ENCODE peak calls at places on chromosome 22, in five cellular contexts. H, Q, U, J and E are unnamed samples.

GRCh38 chr22:37197451-37198289 is 9.6 kb upstream of the C1QTNF6 start:
- DNase-seq in U (peak; percentile 72), H (peak; percentile 92), Q (no peak), J (peak; percentile 51), E (no peak)

GRCh38 chr22:24737582-24737981 is 36.9 kb downstream of the PIWIL3 start:
- DNase-seq in H (no peak), U (no peak), J (no peak), Q (no peak), E (peak; percentile 42)

GRCh38 chr22:38112361-38112760 is 1.9 kb upstream of the BAIAP2L2 start:
- DNase-seq in U (peak; percentile 59), Q (no peak), H (no peak), J (no peak), E (no peak)

GRCh38 chr22:19055801-19056200 is 66.4 kb downstream of the DGCR2 start:
- DNase-seq in Q (no peak), U (no peak), J (peak; percentile 20), H (no peak), E (peak; percentile 15)

GRCh38 chr22:44201556-44202129 is 20.9 kb downstream of the PARVG start:
- DNase-seq in J (no peak), H (no peak), Q (no peak), U (no peak), E (no peak)

GRCh38 chr22:43407591-43407990 is 4.2 kb upstream of the MPPED1 start:
- DNase-seq in U (no peak), J (no peak), H (no peak), Q (no peak), E (no peak)

GRCh38 chr22:37144180-37144554 is 5.5 kb downstream of the IL2RB start:
- DNase-seq in U (no peak), H (no peak), J (no peak), Q (no peak), E (no peak)

GRCh38 chr22:17106161-17106784 is 14.9 kb downstream of the TMEM121B start:
- DNase-seq in H (no peak), J (no peak), U (no peak), Q (no peak), E (no peak)

GRCh38 chr22:19182472-19183157 is 4.1 kb upstream of the SLC25A1 start:
- DNase-seq in U (no peak), H (no peak), Q (no peak), J (no peak), E (no peak)

GRCh38 chr22:20916916-20917810 is at the start of gene CRKL:
- DNase-seq in J (peak; percentile 98), Q (peak; percentile 100), U (peak; percentile 98), H (peak; percentile 94), E (peak; percentile 99)

GRCh38 chr22:36659762-36660509 is 43.6 kb downstream of the CACNG2 start:
- DNase-seq in U (peak; percentile 77), H (peak; percentile 91), Q (peak; percentile 89), J (peak; percentile 88), E (peak; percentile 83)

GRCh38 chr22:43745783-43746356 is 66.2 kb downstream of the EFCAB6 start:
- DNase-seq in U (no peak), Q (no peak), J (no peak), H (no peak), E (no peak)

GRCh38 chr22:37234736-37235711 is 9.0 kb downstream of the RAC2 start:
- DNase-seq in U (peak; percentile 10), H (no peak), J (no peak), Q (no peak), E (no peak)

GRCh38 chr22:46515208-46516111 is 22.0 kb downstream of the CELSR1 start:
- DNase-seq in Q (no peak), H (no peak), U (no peak), J (no peak), E (no peak)

GRCh38 chr22:44192811-44193536 is 12.2 kb downstream of the PARVG start:
- DNase-seq in U (no peak), Q (no peak), J (no peak), H (no peak), E (no peak)

GRCh38 chr22:40196628-40197027 is 18.9 kb downstream of the TNRC6B start:
- DNase-seq in U (no peak), J (no peak), H (no peak), Q (no peak), E (no peak)

GRCh38 chr22:25353516-25354445 is 134.3 kb downstream of the CRYBB2 start:
- DNase-seq in U (no peak), H (no peak), J (no peak), Q (no peak), E (peak; percentile 6)

GRCh38 chr22:39300198-39300830 is 19.1 kb downstream of the RPL3 start:
- DNase-seq in U (peak; percentile 42), J (no peak), Q (no peak), H (no peak), E (peak; percentile 63)

GRCh38 chr22:26986051-26986881 is 328.9 kb downstream of the MIAT start:
- DNase-seq in Q (no peak), H (no peak), J (no peak), U (no peak), E (peak; percentile 46)

GRCh38 chr22:37267128-37267587 is 15.2 kb upstream of the CYTH4 start:
- DNase-seq in U (peak; percentile 55), J (peak; percentile 42), Q (peak; percentile 66), H (no peak), E (peak; percentile 91)

GRCh38 chr22:46578824-46579561 is 41.2 kb upstream of the GRAMD4 start:
- DNase-seq in H (no peak), U (peak; percentile 60), Q (peak; percentile 42), J (peak; percentile 57), E (peak; percentile 82)

GRCh38 chr22:38925571-38926041 is 31.8 kb upstream of the APOBEC3A start:
- DNase-seq in J (no peak), Q (no peak), H (no peak), U (no peak), E (no peak)

GRCh38 chr22:20559174-20559760 is 51.9 kb downstream of the MED15 start:
- DNase-seq in J (no peak), H (no peak), U (no peak), Q (no peak), E (no peak)

GRCh38 chr22:19545935-19546207 is 21.7 kb upstream of the CLDN5 start:
- DNase-seq in J (no peak), U (no peak), H (no peak), Q (no peak), E (no peak)

GRCh38 chr22:24992946-24993345 is 40.4 kb downstream of the KIAA1671 start:
- DNase-seq in Q (no peak), H (no peak), U (no peak), J (no peak), E (no peak)

GRCh38 chr22:42214625-42215415 is 55.6 kb downstream of the TCF20 start:
- DNase-seq in J (no peak), U (no peak), H (no peak), Q (no peak), E (no peak)

GRCh38 chr22:37349043-37349814 is 66.9 kb downstream of the CYTH4 start:
- DNase-seq in Q (no peak), H (no peak), J (no peak), U (no peak), E (no peak)

GRCh38 chr22:26635117-26635516 is 13.4 kb downstream of the CRYBA4 start:
- DNase-seq in H (no peak), J (no peak), Q (no peak), U (no peak), E (no peak)

GRCh38 chr22:27842236-27842993 is 40.9 kb upstream of the MN1 start:
- DNase-seq in H (no peak), U (no peak), J (no peak), Q (no peak), E (peak; percentile 8)

GRCh38 chr22:17566776-17567175 is 3.5 kb downstream of the SLC25A18 start:
- DNase-seq in J (no peak), Q (no peak), U (no peak), H (no peak), E (no peak)

GRCh38 chr22:30286813-30287625 is 2.3 kb downstream of the CASTOR1 start:
- DNase-seq in U (peak; percentile 87), H (no peak), J (peak; percentile 80), Q (peak; percentile 76), E (peak; percentile 95)

GRCh38 chr22:17997456-17997855 is 26.9 kb downstream of the MICAL3 start:
- DNase-seq in Q (no peak), J (no peak), H (no peak), U (no peak), E (no peak)

GRCh38 chr22:50531546-50532352 is 1.9 kb upstream of the TYMP start:
- DNase-seq in J (peak; percentile 84), U (peak; percentile 84), H (no peak), Q (no peak), E (peak; percentile 82)
- TF ChIP-seq POLR2A in J (no peak), U (peak; percentile 40), H (no peak), Q (no peak), E (peak; percentile 31)

GRCh38 chr22:48175721-48176120 is 1413.3 kb downstream of the TBC1D22A start:
- DNase-seq in U (no peak), H (no peak), J (no peak), Q (peak; percentile 15), E (peak; percentile 3)
- TF ChIP-seq POLR2AphosphoS5 in U (no peak), H (no peak), J (no peak), Q (no peak), E (no peak)

DNA sequence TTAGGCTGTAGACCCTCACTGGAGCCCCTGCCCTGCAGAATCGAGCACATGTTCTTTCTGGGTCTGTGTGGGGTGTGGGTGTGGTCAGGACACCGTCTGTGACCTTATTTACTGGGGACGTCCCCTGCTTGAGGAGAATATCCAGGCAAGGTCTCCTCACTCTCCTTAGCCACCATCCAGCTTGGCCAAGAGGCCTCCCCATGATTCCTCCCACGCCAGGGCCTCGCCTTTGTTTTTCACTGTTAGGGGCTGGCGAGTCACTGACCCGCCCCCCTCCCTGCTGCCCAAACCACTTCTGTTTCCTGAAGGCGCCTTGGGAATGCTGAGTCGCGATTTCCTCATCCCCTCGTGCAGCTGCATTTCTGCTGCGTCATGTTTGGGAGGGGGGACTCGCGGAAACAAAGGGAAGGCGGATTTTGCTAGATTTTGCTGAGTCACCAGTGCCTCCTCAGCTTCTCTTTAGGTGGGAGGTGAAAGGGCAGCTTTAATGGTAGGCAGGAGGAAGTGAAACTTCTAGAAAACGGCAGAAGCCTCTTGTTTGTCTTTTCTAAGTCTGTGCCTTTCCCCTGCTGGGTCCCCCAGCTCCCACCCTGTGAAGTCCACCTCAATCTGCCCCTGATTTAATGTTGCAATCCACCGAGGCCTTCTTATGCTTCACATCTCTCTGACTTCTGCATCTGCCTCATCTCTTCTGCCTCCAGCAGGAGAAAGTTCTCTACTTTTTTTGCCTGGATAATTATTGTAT is 4.0 kb upstream of the HMOX1 start:
- DNase-seq in H (peak; percentile 83), U (peak; percentile 94), Q (peak; percentile 85), J (peak; percentile 91), E (peak; percentile 97)
- TF ChIP-seq POLR2A in H (no peak), U (no peak), Q (peak; percentile 51), J (no peak), E (no peak)

DNA sequence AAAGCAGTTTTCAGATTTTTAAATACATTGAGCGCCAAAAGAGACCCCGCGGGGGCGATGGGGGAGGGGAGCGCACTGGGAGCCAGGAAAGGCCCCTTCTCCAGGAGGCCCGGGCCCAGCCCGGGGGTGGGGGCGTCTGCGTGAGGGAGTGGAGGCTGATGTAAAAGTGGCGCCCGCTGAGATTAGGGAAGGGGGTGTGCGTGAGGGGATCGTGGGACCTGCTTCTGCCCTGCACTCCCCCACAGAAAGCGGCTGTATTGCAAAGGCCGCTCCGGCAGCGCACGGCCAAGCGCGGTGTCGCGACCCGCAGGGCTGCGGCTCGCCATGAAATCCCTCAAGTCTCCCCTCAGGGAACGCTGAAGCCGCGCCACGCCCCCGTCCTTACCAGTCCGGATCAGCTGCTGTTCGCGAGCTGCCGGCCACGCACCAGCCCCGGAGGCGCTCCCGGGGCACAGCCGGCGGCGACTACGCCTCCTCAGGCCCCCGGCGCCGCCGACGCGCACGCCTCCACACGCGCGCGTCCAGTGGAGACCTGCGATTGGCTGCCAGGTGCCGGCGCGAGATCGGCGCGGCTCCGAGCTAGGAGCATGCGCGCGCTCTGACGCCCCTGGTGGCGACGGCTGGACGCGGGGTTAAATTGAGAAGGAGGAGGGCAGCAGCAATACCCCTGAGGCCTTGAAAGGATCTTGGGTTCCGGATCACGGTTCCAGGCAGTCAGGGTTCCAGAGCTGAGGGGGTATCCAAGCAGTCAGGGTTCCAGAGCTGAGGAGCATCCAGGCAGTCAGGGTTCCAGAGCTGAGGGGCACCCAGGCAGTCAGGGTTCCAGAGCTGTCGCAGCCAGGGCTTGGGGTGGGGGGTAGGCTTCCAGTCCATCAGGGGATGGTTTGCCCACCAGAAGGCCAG is at the start of gene ZNF280B:
- DNase-seq in Q (peak; percentile 100), J (peak; percentile 70), H (peak; percentile 81), U (peak; percentile 79), E (peak; percentile 44)
- TF ChIP-seq POLR2AphosphoS5 in Q (no peak), J (no peak), H (peak; percentile 71), U (no peak), E (no peak)